ENCODE peak calls at places on chromosome 4, in four cellular contexts. E is effector memory CD8-positive, alpha-beta T cell; C is GM03348; K is hepatic stellate cell. W is an unnamed sample.

GRCh38 chr4:20760053-20760452 is 59.8 kb downstream of the PACRGL start:
- DNase-seq in E (no peak), C (no peak), K (no peak), W (no peak)

GRCh38 chr4:78386679-78387078 is 164.9 kb upstream of the ANXA3 start:
- DNase-seq in E (no peak), C (no peak), K (no peak), W (no peak)

GRCh38 chr4:1090036-1090435 is 23.3 kb downstream of the RNF212 start:
- DNase-seq in E (no peak), C (no peak), K (no peak), W (no peak)

GRCh38 chr4:111854494-111855087 is 290.7 kb upstream of the FAM241A start:
- DNase-seq in E (no peak), C (peak; percentile 35), K (no peak), W (peak; percentile 10)

GRCh38 chr4:189664693-189665250 is 275.9 kb upstream of the FRG1 start:
- DNase-seq in E (no peak), C (no peak), K (no peak), W (no peak)

GRCh38 chr4:165175879-165176278 is 31.5 kb upstream of the KLHL2 start:
- DNase-seq in E (no peak), C (no peak), K (no peak), W (no peak)

GRCh38 chr4:140659935-140660710 is 91.4 kb upstream of the UCP1 start:
- DNase-seq in E (no peak), C (no peak), K (no peak), W (no peak)

GRCh38 chr4:122890142-122890769 is 32.1 kb downstream of the NUDT6 start:
- DNase-seq in E (no peak), C (no peak), K (no peak), W (no peak)

GRCh38 chr4:135724426-135724825 is 1522.8 kb upstream of the PABPC4L start:
- DNase-seq in E (no peak), C (no peak), K (no peak), W (no peak)

GRCh38 chr4:168386002-168386401 is 67.5 kb upstream of the DDX60 start:
- DNase-seq in E (no peak), C (peak; percentile 22), K (no peak), W (no peak)